ENCODE peak calls at places on chromosomes 2 and 18, in five cellular contexts. J is transverse colon, E is heart left ventricle, R is Panc1, Z is PC-9. N is an unnamed sample. For H3K27me3, the result is how much of the 10 kb centered on the place peaks cover.

GRCh38 chr2:109330056-109330455 is 201.1 kb downstream of the SH3RF3 start:
- DNase-seq in E (no peak), Z (no peak), R (no peak), J (no peak), N (no peak)

GRCh38 chr2:1907849-1908533 is 163.7 kb upstream of the PXDN start:
- DNase-seq in R (no peak), J (no peak), Z (no peak), E (no peak), N (peak)

GRCh38 chr2:181649436-181649979 is 7.4 kb downstream of the CERKL start:
- DNase-seq in Z (no peak), J (no peak), E (no peak), R (no peak), N (no peak)

GRCh38 chr2:136114392-136114791 is 3.6 kb downstream of the CXCR4 start:
- DNase-seq in R (no peak), E (no peak), Z (no peak), J (no peak), N (no peak)

GRCh38 chr2:229141626-229142025 is 129.5 kb downstream of the PID1 start:
- DNase-seq in R (no peak), J (no peak), E (no peak), Z (no peak), N (no peak)

GRCh38 chr2:25700221-25700660 is 26.9 kb upstream of the DTNB start:
- DNase-seq in R (peak), Z (peak), J (no peak), E (no peak), N (peak)

GRCh38 chr18:7945882-7946281 is 378.8 kb downstream of the PTPRM start:
- DNase-seq in R (no peak), Z (peak), J (no peak), E (no peak), N (no peak)

GRCh38 chr2:102488063-102488462 is 15.0 kb downstream of the SLC9A4 start:
- DNase-seq in R (no peak), E (no peak), J (peak), Z (peak), N (no peak)

GRCh38 chr18:49321800-49322461 is 138.5 kb downstream of the DYM start:
- DNase-seq in Z (no peak), R (no peak), J (no peak), E (no peak), N (no peak)

GRCh38 chr18:46299465-46300004 is 195.3 kb downstream of the HAUS1 start:
- DNase-seq in J (no peak), Z (no peak), R (no peak), E (no peak), N (no peak)

GRCh38 chr18:46301081-46301480 is 196.9 kb downstream of the HAUS1 start:
- DNase-seq in Z (no peak), E (no peak), R (no peak), J (no peak), N (no peak)

GRCh38 chr18:46301571-46301970 is 197.4 kb downstream of the HAUS1 start:
- DNase-seq in Z (no peak), E (no peak), J (no peak), R (no peak), N (no peak)

GRCh38 chr18:46298511-46298910 is 194.3 kb downstream of the HAUS1 start:
- DNase-seq in J (no peak), E (no peak), R (no peak), Z (no peak), N (no peak)

GRCh38 chr18:46302866-46303485 is 198.8 kb downstream of the HAUS1 start:
- DNase-seq in E (no peak), R (no peak), Z (no peak), J (no peak), N (no peak)
- H3K27me3 ChIP-seq in E (under half), R (under half), Z (under half), J (under half), N (under half)

GRCh38 chr2:170123593-170123992 is 54.4 kb upstream of the MYO3B start:
- DNase-seq in J (no peak), R (no peak), E (no peak), Z (peak), N (peak)

GRCh38 chr2:170121689-170122088 is 56.3 kb upstream of the MYO3B start:
- DNase-seq in R (no peak), Z (peak), J (no peak), E (no peak), N (peak)

GRCh38 chr2:170118641-170119040 is 59.3 kb upstream of the MYO3B start:
- DNase-seq in E (no peak), R (no peak), Z (no peak), J (no peak), N (no peak)

GRCh38 chr2:170122883-170123547 is 54.9 kb upstream of the MYO3B start:
- DNase-seq in E (no peak), Z (peak), J (no peak), R (peak), N (peak)
- H3K27me3 ChIP-seq in E (under half), Z (under half), J (under half), R (under half), N (under half)

GRCh38 chr2:88451647-88452150 is 794 bp downstream of the FOXI3 start:
- DNase-seq in E (no peak), R (no peak), Z (no peak), J (no peak), N (peak)
- H3K27me3 ChIP-seq in E (half or more), R (under half), Z (under half), J (half or more), N (under half)

GRCh38 chr2:237711458-237712150 is 84.2 kb downstream of the LRRFIP1 start:
- DNase-seq in J (no peak), E (no peak), R (no peak), Z (no peak), N (no peak)
- H3K27me3 ChIP-seq in J (under half), E (under half), R (under half), Z (under half), N (under half)

DNA sequence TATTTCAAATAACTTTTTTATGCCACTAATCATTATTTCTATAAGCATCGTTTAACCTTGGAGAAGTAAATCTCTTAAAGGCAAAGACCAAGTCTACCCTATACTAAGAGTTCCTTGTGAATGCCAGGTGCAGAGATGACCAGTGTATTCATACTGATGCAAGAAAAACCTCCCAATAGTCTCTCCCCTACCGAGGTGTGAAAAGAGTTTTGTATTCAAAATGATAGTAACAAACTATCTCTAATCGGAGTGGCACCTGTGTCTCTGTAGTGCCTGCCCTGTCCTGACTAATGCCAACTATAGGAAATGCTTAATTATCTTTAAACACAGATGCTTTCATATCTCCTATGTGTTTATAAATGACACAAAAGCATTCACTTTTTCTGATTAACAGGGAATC is 798.5 kb downstream of the TRIB2 start:
- DNase-seq in J (no peak), R (no peak), Z (no peak), E (no peak), N (no peak)
- H3K27me3 ChIP-seq in J (under half), R (under half), Z (under half), E (under half), N (under half)